ENCODE peak calls at places on chromosomes 3 and 15, in four cellular contexts. C is WTC11, Q is HepG2, Z is K562. S is an unnamed sample.

GRCh38 chr3:182104811-182105316 is 393.1 kb downstream of the SOX2 start:
- DNase-seq in C (no peak), Q (no peak), Z (no peak), S (no peak)

GRCh38 chr3:79769234-79769633 is 1.4 kb upstream of the ROBO1 start:
- DNase-seq in C (no peak), Q (no peak), Z (no peak), S (no peak)

GRCh38 chr15:76460871-76461270 is 124.3 kb downstream of the ISL2 start:
- DNase-seq in C (no peak), Q (no peak), Z (no peak), S (no peak)

GRCh38 chr15:57922780-57923179 is 142.7 kb downstream of the ALDH1A2 start:
- DNase-seq in C (no peak), Q (no peak), Z (no peak), S (no peak)

GRCh38 chr3:122942937-122943827 is 84.4 kb downstream of the SEMA5B start:
- DNase-seq in C (peak), Q (peak), Z (peak), S (no peak)

GRCh38 chr3:132669256-132669777 is 9.2 kb downstream of the UBA5 start:
- DNase-seq in C (no peak), Q (no peak), Z (no peak), S (no peak)

GRCh38 chr3:168416446-168416845 is 320.7 kb upstream of the GOLIM4 start:
- DNase-seq in C (no peak), Q (no peak), Z (no peak), S (no peak)

GRCh38 chr15:61383421-61383820 is 154.3 kb upstream of the RORA start:
- DNase-seq in C (no peak), Q (no peak), Z (no peak), S (no peak)

GRCh38 chr3:74630602-74631001 is 16.1 kb upstream of the CNTN3 start:
- DNase-seq in C (no peak), Q (no peak), Z (no peak), S (no peak)

DNA sequence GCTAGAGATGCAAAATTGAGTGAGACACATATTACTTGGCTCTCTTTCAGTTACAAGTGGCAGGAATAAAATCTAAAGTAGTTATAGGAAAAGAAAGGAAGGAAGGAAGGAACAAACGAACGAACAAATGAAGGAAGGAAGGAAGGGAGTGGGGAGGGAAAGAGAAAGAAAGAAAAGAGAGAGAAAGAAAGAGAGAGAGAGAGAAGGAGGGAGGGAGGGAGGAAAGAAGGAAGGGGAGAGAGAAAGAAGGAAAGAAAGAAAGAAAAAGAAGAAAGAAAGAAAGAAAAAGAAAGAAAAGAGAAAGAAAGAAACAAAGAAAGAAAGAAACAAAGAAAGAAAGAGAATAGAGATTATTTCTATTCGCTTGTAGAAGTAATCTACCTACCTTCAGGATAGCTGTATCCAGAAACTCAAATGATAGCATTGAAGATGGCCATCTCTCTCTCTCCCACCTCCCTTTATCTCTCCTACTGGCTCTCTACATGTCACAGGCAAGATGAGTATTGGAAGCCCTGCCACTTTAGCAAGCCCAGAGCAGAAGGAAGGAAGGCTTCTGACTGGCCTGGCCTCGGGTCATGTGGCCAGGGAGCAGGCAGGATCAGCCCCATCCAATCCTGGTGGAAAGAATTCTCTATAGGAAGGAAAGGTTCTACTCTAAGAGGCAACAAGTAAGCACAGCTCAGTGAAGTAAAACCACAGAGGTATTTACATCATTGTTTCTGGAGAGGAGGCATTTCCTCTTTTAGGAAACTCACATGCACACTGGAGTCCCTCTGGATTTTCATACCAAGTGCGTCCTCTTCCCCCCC is 229.8 kb upstream of the TLE3 start:
- DNase-seq in C (no peak), Q (no peak), Z (no peak), S (no peak)
- TF ChIP-seq MAX in C (no peak), Q (no peak), Z (no peak), S (no peak)

GRCh38 chr3:49476563-49476962 is 6.5 kb downstream of the DAG1 start:
- DNase-seq in C (no peak), Q (no peak), Z (no peak), S (peak)
- TF ChIP-seq ETV6 in C (no peak), Q (no peak), Z (no peak), S (peak)

GRCh38 chr3:156181509-156181908 is 61.1 kb downstream of the KCNAB1 start:
- DNase-seq in C (no peak), Q (no peak), Z (no peak), S (no peak)
- TF ChIP-seq MAX in C (no peak), Q (no peak), Z (no peak), S (no peak)

GRCh38 chr15:97012986-97013385 is 682.5 kb downstream of the NR2F2 start:
- DNase-seq in C (no peak), Q (no peak), Z (no peak), S (no peak)
- TF ChIP-seq ETV6 in C (no peak), Q (no peak), Z (no peak), S (no peak)

DNA sequence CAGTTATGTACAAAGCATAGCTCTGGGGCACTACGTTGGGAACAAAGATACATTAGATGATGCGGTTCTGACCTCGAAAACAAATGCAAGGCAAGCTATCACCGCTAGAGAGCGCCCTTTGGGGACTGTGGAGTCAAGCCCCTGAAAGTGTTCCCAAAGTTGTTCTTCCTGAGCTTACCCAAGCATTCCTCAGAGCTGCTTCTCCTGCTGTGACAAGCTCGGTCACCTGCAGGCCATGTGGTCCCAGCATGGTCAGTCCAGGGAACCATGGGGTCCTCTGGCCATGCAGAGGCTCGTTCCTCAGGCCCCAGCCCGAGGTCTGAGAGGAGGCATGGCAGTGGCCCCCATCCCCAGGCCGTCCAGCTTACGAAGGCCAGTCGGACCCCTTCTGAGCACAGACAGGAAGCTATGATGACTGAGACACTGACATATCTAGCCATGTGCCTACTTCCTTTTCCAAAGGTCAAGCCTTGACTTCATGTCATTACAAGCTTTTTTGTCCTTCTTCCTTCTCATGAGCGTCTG is 79.5 kb downstream of the ATP10A start:
- DNase-seq in C (peak), Q (no peak), Z (peak), S (no peak)
- TF ChIP-seq MAX in C (peak), Q (no peak), Z (no peak), S (no peak)

S was measured in GM12878.